ENCODE peak calls at places on chromosomes 13 and 19, in nine cellular contexts. P is body of pancreas, M is Peyer's patch, A is ovary, T is uterus, U is A549, W is tibial nerve, K is adrenal gland, O is heart left ventricle. H is an unnamed sample. For H3K4me1, the result is how much of the 10 kb centered on the place peaks cover.

GRCh38 chr13:89465366-89465765 is 1794.2 kb downstream of the SLITRK5 start:
- DNase-seq in M (no peak), O (no peak), W (no peak), T (no peak), U (no peak), A (no peak), P (no peak), K (no peak), H (no peak)

GRCh38 chr13:88887045-88887662 is 1216.0 kb downstream of the SLITRK5 start:
- DNase-seq in K (no peak), A (no peak), P (no peak), M (no peak), T (no peak), W (no peak), O (no peak), U (no peak), H (peak)

GRCh38 chr13:24746618-24747247 is 17.2 kb upstream of the RNF17 start:
- DNase-seq in P (no peak), K (no peak), U (peak), O (no peak), W (no peak), A (no peak), T (no peak), M (no peak), H (no peak)

GRCh38 chr13:40221460-40222201 is 444.8 kb downstream of the FOXO1 start:
- DNase-seq in U (no peak), A (peak), P (peak), W (peak), O (no peak), M (no peak), T (peak), K (no peak), H (no peak)

GRCh38 chr13:36475468-36475867 is 43.2 kb downstream of the CCNA1 start:
- DNase-seq in M (no peak), A (no peak), W (no peak), U (no peak), O (no peak), T (no peak), K (no peak), P (no peak), H (no peak)

GRCh38 chr13:36133950-36134349 is 2.8 kb upstream of the DCLK1 start:
- DNase-seq in W (no peak), A (no peak), K (no peak), M (no peak), P (no peak), U (no peak), T (no peak), O (no peak), H (no peak)

GRCh38 chr19:38233740-38234251 is 9.8 kb upstream of the DPF1 start:
- DNase-seq in U (peak), O (peak), P (peak), T (peak), W (peak), A (no peak), M (peak), K (peak), H (peak)

GRCh38 chr13:78602561-78603239 is 652 bp downstream of the POU4F1 start:
- DNase-seq in M (no peak), U (no peak), P (no peak), K (no peak), A (no peak), T (no peak), O (no peak), W (no peak), H (no peak)

GRCh38 chr13:29754486-29754806 is 96.0 kb downstream of the UBL3 start:
- DNase-seq in T (no peak), W (no peak), A (no peak), M (no peak), P (no peak), U (no peak), O (no peak), K (peak), H (no peak)

GRCh38 chr13:59250276-59250990 is 913.3 kb downstream of the DIAPH3 start:
- DNase-seq in P (no peak), W (no peak), M (no peak), O (no peak), A (no peak), T (no peak), K (no peak), U (no peak), H (no peak)

GRCh38 chr13:36531746-36532486 is 99.6 kb downstream of the CCNA1 start:
- DNase-seq in A (no peak), O (no peak), K (peak), U (no peak), P (no peak), M (no peak), W (peak), T (no peak), H (no peak)

GRCh38 chr19:53466726-53467125 is 807 bp upstream of the ZNF813 start:
- DNase-seq in T (no peak), A (no peak), K (no peak), U (no peak), O (no peak), W (no peak), P (no peak), M (no peak), H (no peak)

GRCh38 chr19:11651062-11651461 is 53.8 kb downstream of the ZNF627 start:
- DNase-seq in O (no peak), W (no peak), K (no peak), M (no peak), U (no peak), T (no peak), P (no peak), A (no peak), H (no peak)

GRCh38 chr19:11652056-11652455 is 54.8 kb downstream of the ZNF627 start:
- DNase-seq in M (no peak), T (no peak), P (no peak), A (no peak), U (no peak), K (no peak), O (no peak), W (no peak), H (no peak)

GRCh38 chr19:11652492-11652891 is 55.2 kb downstream of the ZNF627 start:
- DNase-seq in P (no peak), K (no peak), U (no peak), T (no peak), M (no peak), A (no peak), W (no peak), O (no peak), H (no peak)

GRCh38 chr19:11649941-11650340 is 52.7 kb downstream of the ZNF627 start:
- DNase-seq in K (no peak), O (no peak), U (no peak), W (no peak), M (no peak), A (no peak), T (no peak), P (no peak), H (no peak)
- TF ChIP-seq POLR2A in K (no peak), O (no peak), U (no peak), W (no peak), M (no peak), A (no peak), T (no peak), P (no peak), H (no peak)

DNA sequence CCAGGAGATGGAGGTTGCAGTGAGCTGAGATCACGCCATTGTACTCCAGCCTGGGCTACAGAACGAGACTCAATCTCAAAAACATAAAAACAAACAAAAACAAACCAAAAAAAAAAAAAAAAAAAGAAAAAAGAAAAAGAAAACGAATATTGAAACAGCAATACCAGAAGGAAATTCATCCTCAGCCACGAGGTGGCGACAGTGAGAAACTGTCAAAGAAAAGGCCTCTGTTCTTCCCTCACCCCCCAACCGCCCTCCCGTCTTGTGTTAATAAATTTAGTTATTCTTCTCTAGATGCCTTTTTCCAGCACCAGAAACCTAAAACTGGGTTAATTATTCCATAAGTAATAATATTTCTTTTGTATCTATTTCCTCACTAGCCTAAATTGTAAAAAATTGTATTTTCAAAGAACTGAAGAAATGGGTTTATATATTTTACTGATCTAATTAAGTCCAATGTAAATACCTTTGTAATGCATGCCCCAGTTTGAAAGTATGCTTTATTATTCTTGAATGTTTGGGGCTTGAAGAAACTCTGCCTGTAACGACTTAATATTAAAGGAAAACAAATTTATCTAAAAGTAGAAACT is 38.6 kb downstream of the LIG4 start:
- DNase-seq in A (no peak), P (peak), U (peak), T (no peak), M (no peak), W (peak), O (no peak), K (no peak), H (no peak)
- H3K4me1 ChIP-seq in A (under half), P (under half), U (under half), T (under half), M (under half), W (under half), O (under half), K (under half), H (under half)

GRCh38 chr19:1009043-1009975 is 9.1 kb downstream of the GRIN3B start:
- DNase-seq in W (no peak), O (no peak), U (no peak), M (no peak), T (peak), P (no peak), A (peak), K (no peak), H (no peak)
- TF ChIP-seq CTCF in W (no peak), O (no peak), U (no peak), M (no peak), T (peak), P (no peak), A (no peak), K (no peak), H (no peak)

GRCh38 chr19:2715470-2716274 is 5.5 kb downstream of the DIRAS1 start:
- DNase-seq in K (no peak), U (no peak), M (no peak), P (no peak), W (no peak), O (no peak), T (no peak), A (no peak), H (no peak)

GRCh38 chr19:2714531-2715269 is 6.5 kb downstream of the DIRAS1 start:
- DNase-seq in W (no peak), K (no peak), U (no peak), T (no peak), O (no peak), A (no peak), M (no peak), P (no peak), H (no peak)

GRCh38 chr19:2716275-2716650 is 4.9 kb downstream of the DIRAS1 start:
- DNase-seq in W (no peak), O (no peak), A (no peak), T (no peak), U (no peak), K (no peak), P (no peak), M (no peak), H (no peak)

GRCh38 chr19:2711937-2712205 is 9.3 kb downstream of the DIRAS1 start:
- DNase-seq in M (no peak), O (no peak), P (no peak), K (no peak), T (no peak), W (no peak), U (no peak), A (no peak), H (no peak)

GRCh38 chr19:2711175-2711936 is 8.9 kb upstream of the GNG7 start:
- DNase-seq in T (no peak), M (no peak), W (no peak), K (no peak), A (no peak), P (no peak), O (no peak), U (no peak), H (no peak)
- TF ChIP-seq POLR2A in T (no peak), M (no peak), W (no peak), K (no peak), A (no peak), P (no peak), O (no peak), U (no peak), H (no peak)

GRCh38 chr13:99811067-99811715 is 160.4 kb downstream of the ZIC5 start:
- DNase-seq in U (no peak), O (no peak), K (no peak), M (no peak), T (no peak), P (peak), W (no peak), A (no peak), H (no peak)

GRCh38 chr13:99812611-99813010 is 159.0 kb downstream of the ZIC5 start:
- DNase-seq in T (no peak), O (no peak), P (peak), W (no peak), K (no peak), M (no peak), U (no peak), A (no peak), H (no peak)

GRCh38 chr13:99808786-99809185 is 162.8 kb downstream of the ZIC5 start:
- DNase-seq in K (no peak), A (no peak), W (no peak), M (no peak), P (no peak), T (no peak), O (no peak), U (no peak), H (no peak)

GRCh38 chr13:99806671-99807070 is 164.9 kb downstream of the ZIC5 start:
- DNase-seq in P (no peak), T (no peak), K (no peak), W (no peak), M (no peak), A (no peak), U (no peak), O (no peak), H (no peak)

GRCh38 chr13:99809931-99810330 is 161.6 kb downstream of the ZIC5 start:
- DNase-seq in O (no peak), M (no peak), K (no peak), U (no peak), P (no peak), W (no peak), A (no peak), T (no peak), H (no peak)
- H3K4me1 ChIP-seq in O (under half), M (under half), K (under half), U (under half), P (under half), W (under half), A (under half), T (under half), H (under half)

H was measured in right lobe of liver.